ENCODE peak calls at places on chromosomes 1 and 21, in six cellular contexts. K, I, F, R, G and C are unnamed samples.

GRCh38 chr1:25769625-25770024 is 30.4 kb upstream of the SELENON start:
- DNase-seq in I (no peak), K (no peak), G (no peak), F (no peak), R (no peak), C (no peak)

GRCh38 chr1:214067853-214068703 is 80.3 kb downstream of the PROX1 start:
- DNase-seq in F (no peak), K (no peak), I (no peak), G (no peak), R (no peak), C (no peak)

GRCh38 chr1:243447844-243448243 is 192.0 kb downstream of the SDCCAG8 start:
- DNase-seq in K (no peak), I (no peak), R (no peak), G (no peak), F (no peak), C (no peak)

GRCh38 chr1:1356796-1357401 is 1.5 kb downstream of the MXRA8 start:
- DNase-seq in G (no peak), I (no peak), R (no peak), K (no peak), F (no peak), C (no peak)

GRCh38 chr1:244291171-244291866 is 160.4 kb downstream of the ADSS2 start:
- DNase-seq in R (no peak), G (no peak), F (no peak), K (no peak), I (no peak), C (no peak)

GRCh38 chr1:111234866-111235265 is 7.4 kb downstream of the CHI3L2 start:
- DNase-seq in K (peak), R (no peak), I (no peak), G (peak), F (no peak), C (no peak)

GRCh38 chr1:109162626-109163025 is 48.7 kb downstream of the ELAPOR1 start:
- DNase-seq in K (no peak), I (no peak), F (no peak), R (no peak), G (no peak), C (no peak)

GRCh38 chr1:47752048-47752451 is 245.1 kb downstream of the TRABD2B start:
- DNase-seq in F (no peak), K (no peak), I (no peak), R (no peak), G (peak), C (no peak)

GRCh38 chr21:44711327-44712202 is at the start of gene TSPEAR:
- DNase-seq in R (peak), I (peak), G (no peak), F (no peak), K (no peak), C (no peak)

GRCh38 chr1:234531181-234532132 is 52.5 kb upstream of the TARBP1 start:
- DNase-seq in I (peak), F (no peak), K (no peak), G (peak), R (no peak), C (no peak)

GRCh38 chr21:17585875-17586450 is 26.7 kb downstream of the BTG3 start:
- DNase-seq in G (peak), K (no peak), I (peak), R (peak), F (peak), C (peak)

GRCh38 chr1:83102630-83103071 is 896.3 kb downstream of the TTLL7 start:
- DNase-seq in K (no peak), F (no peak), I (peak), G (no peak), R (peak), C (no peak)

GRCh38 chr1:205568469-205569361 is 63.1 kb downstream of the ELK4 start:
- DNase-seq in I (no peak), F (no peak), K (no peak), G (no peak), R (no peak), C (no peak)

GRCh38 chr21:16002872-16003466 is 273.2 kb downstream of the USP25 start:
- DNase-seq in K (no peak), F (no peak), R (no peak), G (no peak), I (no peak), C (no peak)

GRCh38 chr21:29190920-29191319 is 60.5 kb downstream of the MAP3K7CL start:
- DNase-seq in G (peak), I (no peak), R (no peak), F (no peak), K (no peak), C (no peak)

GRCh38 chr1:33529957-33530356 is 57.5 kb downstream of the ZSCAN20 start:
- DNase-seq in R (no peak), G (no peak), I (no peak), F (no peak), K (no peak), C (no peak)

GRCh38 chr1:31984419-31985347 is 29.0 kb upstream of the KHDRBS1 start:
- DNase-seq in G (peak), I (no peak), R (no peak), K (no peak), F (peak), C (peak)